ENCODE peak calls at places on chromosomes 3 and 15, in five cellular contexts. One of them, this sample, is unnamed.

GRCh38 chr3:50245831-50246516 is 10.0 kb downstream of the GNAI2 start:
- DNase-seq in A549: peak; percentile 61
- DNase-seq in amniotic stem cell: peak; percentile 80
- DNase-seq in NCI-H345: peak; percentile 71
- DNase-seq in endothelial cell: peak; percentile 99
- DNase-seq in this sample: peak; percentile 97

GRCh38 chr15:68590721-68591389 is 12.1 kb downstream of the CORO2B start:
- DNase-seq in NCI-H345: no peak
- DNase-seq in endothelial cell: no peak
- DNase-seq in A549: no peak
- DNase-seq in amniotic stem cell: no peak
- DNase-seq in this sample: no peak

GRCh38 chr3:99967796-99968195 is 146.5 kb downstream of the FILIP1L start:
- DNase-seq in amniotic stem cell: no peak
- DNase-seq in A549: no peak
- DNase-seq in NCI-H345: no peak
- DNase-seq in endothelial cell: no peak
- DNase-seq in this sample: peak; percentile 66

GRCh38 chr3:68424796-68425460 is 507.4 kb downstream of the TAFA4 start:
- DNase-seq in A549: no peak
- DNase-seq in endothelial cell: no peak
- DNase-seq in NCI-H345: no peak
- DNase-seq in amniotic stem cell: no peak
- DNase-seq in this sample: no peak

GRCh38 chr3:167032267-167032876 is 347.7 kb downstream of the ZBBX start:
- DNase-seq in endothelial cell: peak; percentile 13
- DNase-seq in NCI-H345: peak; percentile 43
- DNase-seq in A549: no peak
- DNase-seq in amniotic stem cell: no peak
- DNase-seq in this sample: peak; percentile 60

GRCh38 chr3:177473184-177473583 is 275.9 kb upstream of the TBL1XR1 start:
- DNase-seq in amniotic stem cell: no peak
- DNase-seq in A549: no peak
- DNase-seq in NCI-H345: no peak
- DNase-seq in endothelial cell: no peak
- DNase-seq in this sample: no peak

GRCh38 chr15:96360581-96361308 is 30.2 kb downstream of the NR2F2 start:
- DNase-seq in NCI-H345: no peak
- DNase-seq in A549: no peak
- DNase-seq in amniotic stem cell: no peak
- DNase-seq in endothelial cell: no peak
- DNase-seq in this sample: no peak

GRCh38 chr3:121491683-121492082 is 54.1 kb downstream of the POLQ start:
- DNase-seq in NCI-H345: no peak
- DNase-seq in amniotic stem cell: no peak
- DNase-seq in A549: no peak
- DNase-seq in endothelial cell: no peak
- DNase-seq in this sample: no peak